ENCODE peak calls at places on chromosomes 3 and 15, in nine cellular contexts. C is HepG2; R is EL; E is mucosa of gallbladder; V is ELF-1; S is activated effector memory CD4-positive, alpha-beta T cell treated with anti-CD3 and anti-CD28 coated beads, Interleukin-2, amount 50 U/mL, for 16 hours; L is activated CD4-positive, alpha-beta T cell treated with anti-CD3 and anti-CD28 coated beads, Interleukin-2, amount 50 U/mL, for 48 hours; N is activated CD8-positive, alpha-beta memory T cell treated with anti-CD3 and anti-CD28 coated beads, Interleukin-2, amount 50 U/mL, for 48 hours; B is C1 segment of cervical spinal cord. X is an unnamed sample.
A peak's percentile ranks its signal among the peaks of the same experiment; 100 is the strongest.

GRCh38 chr3:107795514-107796094 is 272.8 kb downstream of the BBX start:
- DNase-seq in C (no peak), R (no peak), E (no peak), V (peak; percentile 30), S (no peak), L (no peak), N (no peak), B (no peak), X (no peak)

GRCh38 chr3:13599887-13600450 is 51.0 kb downstream of the FBLN2 start:
- DNase-seq in C (no peak), R (no peak), E (no peak), V (no peak), S (no peak), L (no peak), N (no peak), B (no peak), X (no peak)

GRCh38 chr15:94749848-94750617 is 518.7 kb downstream of the MCTP2 start:
- DNase-seq in C (no peak), R (no peak), E (no peak), V (no peak), S (no peak), L (no peak), N (no peak), B (no peak), X (no peak)

GRCh38 chr15:83626171-83626802 is 27.6 kb upstream of the ADAMTSL3 start:
- DNase-seq in C (no peak), R (no peak), E (no peak), V (no peak), S (no peak), L (no peak), N (no peak), B (no peak), X (no peak)

GRCh38 chr3:38653685-38654537 is 4.4 kb upstream of the SCN5A start:
- DNase-seq in C (no peak), R (no peak), E (no peak), V (no peak), S (no peak), L (no peak), N (peak; percentile 33), B (no peak), X (no peak)

GRCh38 chr3:57756528-57757401 is 656 bp downstream of the SLMAP start:
- DNase-seq in C (peak; percentile 40), R (peak; percentile 80), E (peak; percentile 22), V (peak; percentile 61), S (peak; percentile 76), L (peak; percentile 46), N (peak; percentile 69), B (peak; percentile 71), X (peak; percentile 38)

GRCh38 chr3:73192036-73192738 is 130.7 kb downstream of the EBLN2 start:
- DNase-seq in C (peak; percentile 58), R (no peak), E (no peak), V (peak; percentile 62), S (no peak), L (no peak), N (no peak), B (no peak), X (no peak)

GRCh38 chr15:41018534-41018933 is 65.3 kb downstream of the CHAC1 start:
- DNase-seq in C (no peak), R (no peak), E (peak; percentile 39), V (peak; percentile 41), S (no peak), L (no peak), N (no peak), B (no peak), X (no peak)

GRCh38 chr15:27854601-27855000 is 244.5 kb downstream of the OCA2 start:
- DNase-seq in C (no peak), R (no peak), E (no peak), V (no peak), S (no peak), L (no peak), N (no peak), B (no peak), X (no peak)